ENCODE peak calls at places on chromosome 21, in seven cellular contexts. One of them, this sample, is unnamed.
A peak's percentile ranks its signal among the peaks of the same experiment; 100 is the strongest.

GRCh38 chr21:44931501-44932365 is 8.1 kb upstream of the SLX9 start:
- DNase-seq in CD8-positive, alpha-beta memory T cell: no peak
- DNase-seq in MM.1S: no peak
- DNase-seq in CD4-positive, alpha-beta memory T cell: peak; percentile 23
- DNase-seq in upper lobe of right lung: peak; percentile 65
- DNase-seq in cardiac fibroblast: no peak
- DNase-seq in dorsolateral prefrontal cortex: no peak
- DNase-seq in this sample: no peak

GRCh38 chr21:26939532-26940181 is 27.2 kb downstream of the ADAMTS5 start:
- DNase-seq in upper lobe of right lung: no peak
- DNase-seq in cardiac fibroblast: peak; percentile 74
- DNase-seq in CD4-positive, alpha-beta memory T cell: no peak
- DNase-seq in dorsolateral prefrontal cortex: no peak
- DNase-seq in CD8-positive, alpha-beta memory T cell: no peak
- DNase-seq in MM.1S: no peak
- DNase-seq in this sample: no peak

GRCh38 chr21:20527691-20528090 is 470.5 kb upstream of the NCAM2 start:
- DNase-seq in CD4-positive, alpha-beta memory T cell: no peak
- DNase-seq in upper lobe of right lung: no peak
- DNase-seq in CD8-positive, alpha-beta memory T cell: no peak
- DNase-seq in cardiac fibroblast: no peak
- DNase-seq in dorsolateral prefrontal cortex: no peak
- DNase-seq in MM.1S: no peak
- DNase-seq in this sample: no peak

GRCh38 chr21:43345746-43346409 is 81.1 kb downstream of the SIK1 start:
- DNase-seq in MM.1S: no peak
- DNase-seq in CD8-positive, alpha-beta memory T cell: no peak
- DNase-seq in upper lobe of right lung: peak; percentile 79
- DNase-seq in dorsolateral prefrontal cortex: no peak
- DNase-seq in cardiac fibroblast: peak; percentile 93
- DNase-seq in CD4-positive, alpha-beta memory T cell: no peak
- DNase-seq in this sample: no peak

GRCh38 chr21:41670056-41670805 is 96.6 kb downstream of the RIPK4 start:
- DNase-seq in cardiac fibroblast: no peak
- DNase-seq in dorsolateral prefrontal cortex: no peak
- DNase-seq in upper lobe of right lung: peak; percentile 60
- DNase-seq in CD4-positive, alpha-beta memory T cell: no peak
- DNase-seq in CD8-positive, alpha-beta memory T cell: no peak
- DNase-seq in MM.1S: no peak
- DNase-seq in this sample: no peak

GRCh38 chr21:44486302-44486701 is 31.0 kb downstream of the LRRC3 start:
- DNase-seq in CD4-positive, alpha-beta memory T cell: no peak
- DNase-seq in MM.1S: no peak
- DNase-seq in cardiac fibroblast: no peak
- DNase-seq in dorsolateral prefrontal cortex: no peak
- DNase-seq in upper lobe of right lung: no peak
- DNase-seq in CD8-positive, alpha-beta memory T cell: no peak
- DNase-seq in this sample: no peak

GRCh38 chr21:20968391-20968790 is 29.8 kb upstream of the NCAM2 start:
- DNase-seq in cardiac fibroblast: no peak
- DNase-seq in MM.1S: no peak
- DNase-seq in upper lobe of right lung: no peak
- DNase-seq in CD8-positive, alpha-beta memory T cell: no peak
- DNase-seq in dorsolateral prefrontal cortex: no peak
- DNase-seq in CD4-positive, alpha-beta memory T cell: no peak
- DNase-seq in this sample: no peak

GRCh38 chr21:22725436-22725835 is 1727.2 kb downstream of the NCAM2 start:
- DNase-seq in upper lobe of right lung: no peak
- DNase-seq in dorsolateral prefrontal cortex: no peak
- DNase-seq in MM.1S: no peak
- DNase-seq in CD4-positive, alpha-beta memory T cell: no peak
- DNase-seq in cardiac fibroblast: no peak
- DNase-seq in CD8-positive, alpha-beta memory T cell: no peak
- DNase-seq in this sample: no peak

GRCh38 chr21:42405064-42406059 is 1.7 kb downstream of the UBASH3A start:
- DNase-seq in dorsolateral prefrontal cortex: no peak
- DNase-seq in MM.1S: no peak
- DNase-seq in cardiac fibroblast: no peak
- DNase-seq in CD8-positive, alpha-beta memory T cell: no peak
- DNase-seq in upper lobe of right lung: peak; percentile 41
- DNase-seq in CD4-positive, alpha-beta memory T cell: no peak
- DNase-seq in this sample: no peak

GRCh38 chr21:42121792-42122191 is 50.7 kb downstream of the UMODL1 start:
- DNase-seq in CD4-positive, alpha-beta memory T cell: no peak
- DNase-seq in MM.1S: no peak
- DNase-seq in CD8-positive, alpha-beta memory T cell: no peak
- DNase-seq in dorsolateral prefrontal cortex: no peak
- DNase-seq in cardiac fibroblast: no peak
- DNase-seq in upper lobe of right lung: no peak
- DNase-seq in this sample: no peak

GRCh38 chr21:45019887-45020537 is 54.4 kb upstream of the ADARB1 start:
- DNase-seq in MM.1S: no peak
- DNase-seq in upper lobe of right lung: peak; percentile 61
- DNase-seq in CD4-positive, alpha-beta memory T cell: no peak
- DNase-seq in cardiac fibroblast: no peak
- DNase-seq in CD8-positive, alpha-beta memory T cell: no peak
- DNase-seq in dorsolateral prefrontal cortex: peak; percentile 25
- DNase-seq in this sample: no peak

GRCh38 chr21:43337901-43338655 is 88.9 kb downstream of the SIK1 start:
- DNase-seq in MM.1S: peak; percentile 32
- DNase-seq in CD8-positive, alpha-beta memory T cell: no peak
- DNase-seq in cardiac fibroblast: no peak
- DNase-seq in CD4-positive, alpha-beta memory T cell: no peak
- DNase-seq in dorsolateral prefrontal cortex: no peak
- DNase-seq in upper lobe of right lung: no peak
- DNase-seq in this sample: no peak

GRCh38 chr21:44648557-44649311 is 2.5 kb downstream of the KRTAP10-11 start:
- DNase-seq in cardiac fibroblast: no peak
- DNase-seq in upper lobe of right lung: no peak
- DNase-seq in MM.1S: no peak
- DNase-seq in CD4-positive, alpha-beta memory T cell: no peak
- DNase-seq in CD8-positive, alpha-beta memory T cell: no peak
- DNase-seq in dorsolateral prefrontal cortex: no peak
- DNase-seq in this sample: no peak

GRCh38 chr21:34865922-34866271 is 183.2 kb downstream of the RUNX1 start:
- DNase-seq in CD8-positive, alpha-beta memory T cell: no peak
- DNase-seq in MM.1S: peak; percentile 99
- DNase-seq in upper lobe of right lung: no peak
- DNase-seq in dorsolateral prefrontal cortex: no peak
- DNase-seq in cardiac fibroblast: no peak
- DNase-seq in CD4-positive, alpha-beta memory T cell: no peak
- DNase-seq in this sample: no peak

GRCh38 chr21:33975548-33976081 is 60.0 kb upstream of the ATP5PO start:
- DNase-seq in MM.1S: no peak
- DNase-seq in upper lobe of right lung: no peak
- DNase-seq in CD8-positive, alpha-beta memory T cell: peak; percentile 23
- DNase-seq in cardiac fibroblast: peak; percentile 73
- DNase-seq in CD4-positive, alpha-beta memory T cell: peak; percentile 28
- DNase-seq in dorsolateral prefrontal cortex: no peak
- DNase-seq in this sample: no peak

GRCh38 chr21:30382201-30382600 is 10.1 kb upstream of the KRTAP13-2 start:
- DNase-seq in MM.1S: no peak
- DNase-seq in upper lobe of right lung: no peak
- DNase-seq in CD4-positive, alpha-beta memory T cell: no peak
- DNase-seq in CD8-positive, alpha-beta memory T cell: no peak
- DNase-seq in cardiac fibroblast: no peak
- DNase-seq in dorsolateral prefrontal cortex: no peak
- DNase-seq in this sample: no peak

GRCh38 chr21:24428539-24429186 is 1178.6 kb downstream of the MRPL39 start:
- DNase-seq in upper lobe of right lung: no peak
- DNase-seq in MM.1S: peak; percentile 55
- DNase-seq in CD4-positive, alpha-beta memory T cell: no peak
- DNase-seq in CD8-positive, alpha-beta memory T cell: no peak
- DNase-seq in dorsolateral prefrontal cortex: no peak
- DNase-seq in cardiac fibroblast: no peak
- DNase-seq in this sample: no peak

GRCh38 chr21:33478182-33478581 is 1.6 kb downstream of the TMEM50B start:
- DNase-seq in MM.1S: no peak
- DNase-seq in cardiac fibroblast: no peak
- DNase-seq in dorsolateral prefrontal cortex: no peak
- DNase-seq in CD4-positive, alpha-beta memory T cell: no peak
- DNase-seq in upper lobe of right lung: no peak
- DNase-seq in CD8-positive, alpha-beta memory T cell: no peak
- DNase-seq in this sample: no peak

GRCh38 chr21:28799926-28800325 is 192.8 kb downstream of the LTN1 start:
- DNase-seq in dorsolateral prefrontal cortex: no peak
- DNase-seq in CD8-positive, alpha-beta memory T cell: no peak
- DNase-seq in upper lobe of right lung: no peak
- DNase-seq in cardiac fibroblast: no peak
- DNase-seq in CD4-positive, alpha-beta memory T cell: no peak
- DNase-seq in MM.1S: no peak
- DNase-seq in this sample: no peak

GRCh38 chr21:24903954-24904635 is 703.2 kb downstream of the MRPL39 start:
- DNase-seq in CD4-positive, alpha-beta memory T cell: no peak
- DNase-seq in dorsolateral prefrontal cortex: no peak
- DNase-seq in MM.1S: peak; percentile 35
- DNase-seq in cardiac fibroblast: no peak
- DNase-seq in CD8-positive, alpha-beta memory T cell: no peak
- DNase-seq in upper lobe of right lung: no peak
- DNase-seq in this sample: no peak

GRCh38 chr21:27812279-27812678 is 845.4 kb upstream of the ADAMTS5 start:
- DNase-seq in CD8-positive, alpha-beta memory T cell: no peak
- DNase-seq in upper lobe of right lung: no peak
- DNase-seq in MM.1S: no peak
- DNase-seq in CD4-positive, alpha-beta memory T cell: no peak
- DNase-seq in cardiac fibroblast: peak; percentile 43
- DNase-seq in dorsolateral prefrontal cortex: no peak
- DNase-seq in this sample: no peak

DNA sequence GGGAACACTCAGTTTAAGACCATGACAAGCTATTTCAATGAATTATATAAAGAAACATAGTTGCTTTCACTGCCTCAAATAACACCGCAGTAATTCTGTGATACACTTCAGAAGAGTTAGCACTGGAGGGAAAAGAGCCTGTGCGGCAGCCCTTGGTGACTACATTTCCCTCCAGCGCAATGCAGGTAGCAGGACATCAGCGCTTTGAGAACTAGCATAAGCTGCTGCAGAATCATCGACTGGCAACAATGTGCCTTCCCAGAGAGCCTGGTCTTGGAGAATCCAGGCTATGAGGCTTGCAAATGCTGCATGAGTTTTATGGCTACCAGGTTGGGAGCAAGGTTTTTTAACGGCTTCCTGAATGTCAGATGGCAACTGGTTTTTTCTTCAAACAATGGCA is 7.5 kb downstream of the NRIP1 start:
- DNase-seq in CD4-positive, alpha-beta memory T cell: no peak
- DNase-seq in dorsolateral prefrontal cortex: no peak
- DNase-seq in upper lobe of right lung: no peak
- DNase-seq in cardiac fibroblast: no peak
- DNase-seq in MM.1S: no peak
- DNase-seq in CD8-positive, alpha-beta memory T cell: no peak
- DNase-seq in this sample: no peak
- H3K4me3 ChIP-seq in CD4-positive, alpha-beta memory T cell: no peak overlapping the region
- H3K4me3 ChIP-seq in dorsolateral prefrontal cortex: no peak overlapping the region
- H3K4me3 ChIP-seq in upper lobe of right lung: no peak overlapping the region
- H3K4me3 ChIP-seq in cardiac fibroblast: no peak overlapping the region
- H3K4me3 ChIP-seq in MM.1S: no peak overlapping the region
- H3K4me3 ChIP-seq in CD8-positive, alpha-beta memory T cell: no peak overlapping the region
- H3K4me3 ChIP-seq in this sample: no peak overlapping the region

GRCh38 chr21:39386899-39387298 is 38.0 kb upstream of the HMGN1 start:
- DNase-seq in cardiac fibroblast: no peak
- DNase-seq in CD4-positive, alpha-beta memory T cell: no peak
- DNase-seq in CD8-positive, alpha-beta memory T cell: no peak
- DNase-seq in upper lobe of right lung: no peak
- DNase-seq in dorsolateral prefrontal cortex: no peak
- DNase-seq in MM.1S: no peak
- DNase-seq in this sample: no peak
- H3K4me3 ChIP-seq in cardiac fibroblast: no peak overlapping the region
- H3K4me3 ChIP-seq in CD4-positive, alpha-beta memory T cell: no peak overlapping the region
- H3K4me3 ChIP-seq in CD8-positive, alpha-beta memory T cell: peak overlapping the region; percentile 62
- H3K4me3 ChIP-seq in upper lobe of right lung: no peak overlapping the region
- H3K4me3 ChIP-seq in dorsolateral prefrontal cortex: peak overlapping the region; percentile 62
- H3K4me3 ChIP-seq in MM.1S: no peak overlapping the region
- H3K4me3 ChIP-seq in this sample: no peak overlapping the region

GRCh38 chr21:37383784-37384311 is 17.3 kb downstream of the DYRK1A start:
- DNase-seq in CD8-positive, alpha-beta memory T cell: no peak
- DNase-seq in CD4-positive, alpha-beta memory T cell: no peak
- DNase-seq in MM.1S: no peak
- DNase-seq in cardiac fibroblast: no peak
- DNase-seq in upper lobe of right lung: no peak
- DNase-seq in dorsolateral prefrontal cortex: no peak
- DNase-seq in this sample: no peak

GRCh38 chr21:37384416-37384815 is 17.8 kb downstream of the DYRK1A start:
- DNase-seq in CD8-positive, alpha-beta memory T cell: no peak
- DNase-seq in cardiac fibroblast: no peak
- DNase-seq in CD4-positive, alpha-beta memory T cell: no peak
- DNase-seq in dorsolateral prefrontal cortex: no peak
- DNase-seq in MM.1S: no peak
- DNase-seq in upper lobe of right lung: no peak
- DNase-seq in this sample: no peak

GRCh38 chr21:37380349-37381323 is 14.1 kb downstream of the DYRK1A start:
- DNase-seq in upper lobe of right lung: no peak
- DNase-seq in cardiac fibroblast: no peak
- DNase-seq in CD4-positive, alpha-beta memory T cell: no peak
- DNase-seq in MM.1S: no peak
- DNase-seq in CD8-positive, alpha-beta memory T cell: no peak
- DNase-seq in dorsolateral prefrontal cortex: no peak
- DNase-seq in this sample: no peak

GRCh38 chr21:37383066-37383465 is 16.5 kb downstream of the DYRK1A start:
- DNase-seq in dorsolateral prefrontal cortex: no peak
- DNase-seq in CD8-positive, alpha-beta memory T cell: no peak
- DNase-seq in MM.1S: no peak
- DNase-seq in upper lobe of right lung: no peak
- DNase-seq in cardiac fibroblast: peak; percentile 56
- DNase-seq in CD4-positive, alpha-beta memory T cell: no peak
- DNase-seq in this sample: no peak

DNA sequence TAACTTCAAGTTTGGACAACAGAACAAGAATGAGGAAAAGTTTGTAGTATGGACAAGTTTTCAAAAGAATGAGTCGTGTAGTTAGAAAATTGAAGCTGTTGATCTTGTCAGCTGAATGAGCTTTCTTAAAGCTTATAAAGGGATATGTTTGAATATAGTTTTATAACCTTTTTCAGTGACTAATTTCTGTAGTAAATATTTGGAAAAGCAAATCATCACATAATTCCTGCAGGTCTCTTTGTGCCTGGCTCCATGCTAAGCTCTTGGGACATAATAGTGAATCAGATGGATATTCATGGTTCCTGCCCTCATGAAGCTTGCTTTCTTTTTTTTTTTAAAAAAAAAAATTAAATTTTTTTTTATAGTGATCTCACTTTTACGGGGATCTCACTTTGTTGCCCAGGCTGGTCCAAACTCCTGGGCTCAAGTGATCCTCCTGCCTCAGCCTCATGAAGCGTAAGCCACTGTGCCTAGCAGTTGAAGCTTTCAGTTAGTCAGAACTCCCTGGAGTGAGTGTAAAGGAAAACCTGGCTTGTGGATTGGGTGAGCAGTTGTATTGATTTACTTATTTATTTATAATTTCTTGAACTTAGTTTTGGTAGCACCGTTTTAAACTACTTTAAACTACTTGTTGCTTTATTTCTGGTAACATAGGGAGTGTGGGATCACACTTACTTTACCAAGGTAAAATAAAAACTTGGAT is 15.5 kb downstream of the DYRK1A start:
- DNase-seq in dorsolateral prefrontal cortex: no peak
- DNase-seq in upper lobe of right lung: no peak
- DNase-seq in MM.1S: no peak
- DNase-seq in CD4-positive, alpha-beta memory T cell: no peak
- DNase-seq in CD8-positive, alpha-beta memory T cell: no peak
- DNase-seq in cardiac fibroblast: no peak
- DNase-seq in this sample: no peak
- H3K4me3 ChIP-seq in dorsolateral prefrontal cortex: no peak overlapping the region
- H3K4me3 ChIP-seq in upper lobe of right lung: no peak overlapping the region
- H3K4me3 ChIP-seq in MM.1S: no peak overlapping the region
- H3K4me3 ChIP-seq in CD4-positive, alpha-beta memory T cell: no peak overlapping the region
- H3K4me3 ChIP-seq in CD8-positive, alpha-beta memory T cell: no peak overlapping the region
- H3K4me3 ChIP-seq in cardiac fibroblast: no peak overlapping the region
- H3K4me3 ChIP-seq in this sample: no peak overlapping the region

GRCh38 chr21:16013570-16013969 is 283.8 kb downstream of the USP25 start:
- DNase-seq in CD4-positive, alpha-beta memory T cell: no peak
- DNase-seq in upper lobe of right lung: no peak
- DNase-seq in dorsolateral prefrontal cortex: no peak
- DNase-seq in cardiac fibroblast: no peak
- DNase-seq in MM.1S: no peak
- DNase-seq in CD8-positive, alpha-beta memory T cell: no peak
- DNase-seq in this sample: no peak
- H3K4me3 ChIP-seq in CD4-positive, alpha-beta memory T cell: no peak overlapping the region
- H3K4me3 ChIP-seq in upper lobe of right lung: no peak overlapping the region
- H3K4me3 ChIP-seq in dorsolateral prefrontal cortex: no peak overlapping the region
- H3K4me3 ChIP-seq in cardiac fibroblast: no peak overlapping the region
- H3K4me3 ChIP-seq in MM.1S: no peak overlapping the region
- H3K4me3 ChIP-seq in CD8-positive, alpha-beta memory T cell: no peak overlapping the region
- H3K4me3 ChIP-seq in this sample: no peak overlapping the region